ENCODE peak calls at places on chromosomes 7 and 10, in five cellular contexts. P, C, A, H and T are unnamed samples.

GRCh38 chr10:10684972-10685371 is 332.7 kb upstream of the CELF2 start:
- DNase-seq in A (no peak), H (no peak), P (no peak), C (no peak), T (no peak)

GRCh38 chr10:43255644-43256431 is 11.0 kb downstream of the RASGEF1A start:
- DNase-seq in P (peak), H (peak), C (peak), A (no peak), T (peak)

GRCh38 chr10:127040756-127041155 is 135.5 kb downstream of the DOCK1 start:
- DNase-seq in A (no peak), C (no peak), P (no peak), H (no peak), T (no peak)

GRCh38 chr10:36676321-36677169 is 448.9 kb upstream of the ANKRD30A start:
- DNase-seq in P (peak), C (no peak), H (no peak), A (no peak), T (no peak)

GRCh38 chr10:127414024-127414423 is 135.1 kb upstream of the NPS start:
- DNase-seq in H (no peak), A (no peak), P (no peak), C (peak), T (peak)

GRCh38 chr7:45702751-45703150 is 128.6 kb downstream of the ADCY1 start:
- DNase-seq in C (no peak), A (peak), H (no peak), P (no peak), T (no peak)

GRCh38 chr7:16129431-16130126 is 291.8 kb downstream of the CRPPA start:
- DNase-seq in A (no peak), C (no peak), H (no peak), P (peak), T (no peak)

GRCh38 chr10:73644015-73644743 is 2.9 kb upstream of the MYOZ1 start:
- DNase-seq in H (peak), A (no peak), P (peak), C (peak), T (peak)

GRCh38 chr7:99308461-99309074 is 17.1 kb upstream of the ARPC1A start:
- DNase-seq in P (peak), C (no peak), H (no peak), A (no peak), T (no peak)